ENCODE peak calls at places on chromosomes 7 and 10, in five cellular contexts. M, W, C, P and E are unnamed samples.

GRCh38 chr7:50832744-50833143 is 50.0 kb upstream of the GRB10 start:
- DNase-seq in M (no peak), C (no peak), P (no peak), W (no peak), E (no peak)

GRCh38 chr10:1217237-1217587 is 161.0 kb downstream of the WDR37 start:
- DNase-seq in C (no peak), W (no peak), M (no peak), P (no peak), E (no peak)

GRCh38 chr7:10138087-10138854 is 835.4 kb upstream of the PHF14 start:
- DNase-seq in C (no peak), M (no peak), W (no peak), P (no peak), E (no peak)

GRCh38 chr10:43203491-43204393 is 63.1 kb downstream of the RASGEF1A start:
- DNase-seq in C (no peak), P (peak; percentile 94), M (peak; percentile 52), W (no peak), E (no peak)

GRCh38 chr7:149248777-149249176 is 9.3 kb downstream of the ZNF212 start:
- DNase-seq in W (no peak), C (no peak), P (no peak), M (no peak), E (no peak)

GRCh38 chr10:69043931-69044531 is 43.9 kb upstream of the SRGN start:
- DNase-seq in P (no peak), W (no peak), M (no peak), C (no peak), E (no peak)

GRCh38 chr7:27199820-27200760 is at the start of gene HOXA13:
- DNase-seq in P (peak; percentile 55), C (no peak), W (no peak), M (peak; percentile 84), E (no peak)

GRCh38 chr7:130278892-130279690 is 12.4 kb downstream of the CPA2 start:
- DNase-seq in P (no peak), W (no peak), M (no peak), C (no peak), E (no peak)

GRCh38 chr7:155467846-155468821 is 10.2 kb downstream of the EN2 start:
- DNase-seq in C (no peak), W (no peak), M (peak; percentile 48), P (no peak), E (no peak)

GRCh38 chr10:31929986-31930675 is 1.5 kb upstream of the ARHGAP12 start:
- DNase-seq in C (no peak), P (no peak), M (no peak), W (no peak), E (no peak)

GRCh38 chr7:84232653-84233052 is 38.1 kb upstream of the SEMA3A start:
- DNase-seq in C (no peak), W (no peak), P (no peak), M (no peak), E (no peak)

GRCh38 chr10:2992401-2993198 is 74.7 kb upstream of the PFKP start:
- DNase-seq in W (no peak), M (no peak), C (no peak), P (no peak), E (no peak)

GRCh38 chr7:115216652-115217051 is 294.8 kb downstream of the MDFIC start:
- DNase-seq in C (no peak), P (no peak), W (no peak), M (no peak), E (no peak)

GRCh38 chr7:150983893-150984368 is 5.8 kb upstream of the KCNH2 start:
- DNase-seq in M (no peak), W (no peak), C (no peak), P (peak; percentile 81), E (no peak)

GRCh38 chr10:78695846-78696245 is 372.9 kb upstream of the ZMIZ1 start:
- DNase-seq in W (no peak), P (no peak), M (no peak), C (no peak), E (no peak)

GRCh38 chr7:17593854-17594419 is 295.5 kb downstream of the AHR start:
- DNase-seq in P (no peak), M (no peak), C (no peak), W (no peak), E (no peak)

GRCh38 chr7:75611557-75612178 is 119.5 kb downstream of the SPDYE5 start:
- DNase-seq in M (no peak), C (peak; percentile 86), W (no peak), P (no peak), E (no peak)

GRCh38 chr7:108158766-108159165 is 28.6 kb upstream of the LAMB4 start:
- DNase-seq in W (no peak), P (no peak), C (no peak), M (no peak), E (no peak)

GRCh38 chr10:72736176-72736795 is 44.3 kb downstream of the MCU start:
- DNase-seq in W (no peak), M (no peak), C (peak; percentile 17), P (no peak), E (no peak)

GRCh38 chr7:69773535-69774225 is 175.4 kb downstream of the AUTS2 start:
- DNase-seq in C (no peak), W (no peak), M (no peak), P (no peak), E (no peak)

GRCh38 chr7:112160130-112160770 is 45.9 kb downstream of the DOCK4 start:
- DNase-seq in W (no peak), C (peak; percentile 57), P (no peak), M (peak; percentile 43), E (no peak)

GRCh38 chr7:2808891-2809660 is 35.0 kb downstream of the GNA12 start:
- DNase-seq in P (peak; percentile 33), W (no peak), M (no peak), C (no peak), E (no peak)

GRCh38 chr10:91635401-91636400 is 2.8 kb upstream of the PPP1R3C start:
- DNase-seq in M (peak; percentile 67), C (peak; percentile 73), W (no peak), P (peak; percentile 43), E (peak; percentile 28)
- TF ChIP-seq GABPA in M (no peak), C (no peak), W (no peak), P (no peak), E (no peak)

DNA sequence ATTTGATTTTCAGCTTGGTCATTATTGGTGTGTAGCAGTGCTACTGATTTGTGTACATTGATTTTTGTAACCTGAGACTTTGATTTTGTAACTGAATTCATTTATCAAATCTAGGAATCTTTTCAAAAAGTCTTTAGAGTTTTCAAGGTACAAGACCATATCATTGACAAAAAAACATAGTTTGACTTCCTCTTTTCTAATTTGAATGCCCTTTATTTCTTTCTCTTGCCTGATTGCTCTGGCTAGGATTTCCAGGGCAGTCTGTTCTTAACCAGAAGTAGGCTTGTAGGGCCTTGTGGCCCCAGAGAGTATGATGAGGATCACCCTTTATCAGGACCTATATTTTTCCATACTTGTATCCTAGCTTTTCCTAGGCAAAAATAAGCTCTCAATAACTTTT is 234.5 kb upstream of the FZD1 start:
- DNase-seq in W (no peak), C (no peak), M (no peak), P (no peak), E (no peak)
- TF ChIP-seq REST in W (no peak), C (no peak), M (no peak), P (no peak), E (no peak)

GRCh38 chr10:51522858-51523257 is 176.5 kb downstream of the CSTF2T start:
- DNase-seq in C (no peak), P (no peak), M (no peak), W (no peak), E (no peak)

GRCh38 chr10:51527806-51528205 is 171.6 kb downstream of the CSTF2T start:
- DNase-seq in C (no peak), P (no peak), W (no peak), M (no peak), E (no peak)

GRCh38 chr10:51524041-51524440 is 175.4 kb downstream of the CSTF2T start:
- DNase-seq in W (no peak), C (no peak), P (no peak), M (no peak), E (no peak)

GRCh38 chr10:51521605-51522004 is 177.8 kb downstream of the CSTF2T start:
- DNase-seq in M (no peak), P (no peak), C (no peak), W (no peak), E (no peak)

GRCh38 chr10:51523440-51523839 is 176.0 kb downstream of the CSTF2T start:
- DNase-seq in C (no peak), P (no peak), M (no peak), W (no peak), E (no peak)
- H3K4me3 ChIP-seq in C (no peak overlapping the region), P (no peak overlapping the region), M (no peak overlapping the region), W (no peak overlapping the region), E (no peak overlapping the region)

GRCh38 chr10:133242611-133243356 is 5.1 kb downstream of the VENTX start:
- DNase-seq in W (no peak), C (no peak), P (no peak), M (no peak), E (no peak)
- TF ChIP-seq GABPA in W (no peak), C (no peak), P (no peak), M (no peak), E (no peak)

DNA sequence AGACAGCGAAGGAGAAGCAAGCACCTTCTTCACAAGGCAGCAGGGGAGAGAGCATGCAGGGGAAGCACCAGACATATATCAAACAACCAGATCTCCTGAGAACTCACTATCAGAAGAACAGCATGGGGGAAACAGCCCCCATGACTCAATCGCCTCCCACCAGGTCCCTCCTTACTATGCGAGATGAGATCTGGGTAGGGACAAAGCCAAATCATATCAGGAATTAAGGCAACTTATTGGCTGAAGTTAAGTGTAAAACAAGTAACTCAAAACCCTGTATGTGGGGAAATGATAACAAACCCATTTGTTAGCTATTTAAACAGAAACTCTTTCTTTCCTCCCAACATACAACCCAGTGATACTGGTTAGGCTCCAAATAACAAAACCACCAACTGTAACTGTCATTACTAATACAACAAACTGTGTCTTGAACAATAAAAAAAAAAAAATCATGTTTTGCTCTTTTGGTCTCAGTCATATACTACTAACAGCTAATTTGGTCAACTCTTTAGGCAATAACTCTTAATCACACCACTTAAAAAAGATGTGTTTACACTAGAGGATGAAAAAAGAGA is 57.8 kb downstream of the MINDY3 start:
- DNase-seq in P (peak; percentile 32), M (no peak), W (no peak), C (no peak), E (no peak)
- TF ChIP-seq REST in P (no peak), M (no peak), W (no peak), C (no peak), E (no peak)